ENCODE peak calls at places on chromosomes 4 and X, in eight cellular contexts. O, N, L, H, E, W, V and G are unnamed samples.

GRCh38 chrX:8189096-8189830 is 18.2 kb upstream of the VCX2 start:
- DNase-seq in O (no peak), N (no peak), L (no peak), H (no peak), E (no peak), W (no peak), V (no peak), G (no peak)

GRCh38 chr4:90979551-90979950 is 852.4 kb downstream of the CCSER1 start:
- DNase-seq in O (no peak), N (no peak), L (no peak), H (no peak), E (no peak), W (no peak), V (no peak), G (no peak)

GRCh38 chr4:94690851-94691254 is 66.9 kb upstream of the BMPR1B start:
- DNase-seq in O (no peak), N (no peak), L (no peak), H (no peak), E (no peak), W (no peak), V (no peak), G (peak)

GRCh38 chr4:62135565-62136156 is 935.5 kb downstream of the ADGRL3 start:
- DNase-seq in O (no peak), N (no peak), L (no peak), H (no peak), E (no peak), W (no peak), V (no peak), G (peak)

GRCh38 chr4:98659741-98660507 is 1.5 kb upstream of the TSPAN5 start:
- DNase-seq in O (no peak), N (no peak), L (no peak), H (no peak), E (no peak), W (no peak), V (no peak), G (no peak)

GRCh38 chr4:47494124-47494430 is 9.0 kb downstream of the ATP10D start:
- DNase-seq in O (no peak), N (no peak), L (no peak), H (no peak), E (no peak), W (no peak), V (no peak), G (no peak)

GRCh38 chr4:26484032-26484515 is 6.2 kb downstream of the CCKAR start:
- DNase-seq in O (no peak), N (no peak), L (no peak), H (peak), E (no peak), W (no peak), V (no peak), G (no peak)

GRCh38 chrX:37646254-37646653 is 39.3 kb upstream of the XK start:
- DNase-seq in O (no peak), N (no peak), L (peak), H (no peak), E (peak), W (no peak), V (no peak), G (no peak)

GRCh38 chr4:87543835-87544461 is 14.8 kb upstream of the SPARCL1 start:
- DNase-seq in O (no peak), N (no peak), L (no peak), H (peak), E (peak), W (no peak), V (no peak), G (peak)

GRCh38 chr4:149113804-149114430 is 671.7 kb upstream of the NR3C2 start:
- DNase-seq in O (no peak), N (no peak), L (no peak), H (no peak), E (no peak), W (no peak), V (no peak), G (peak)

GRCh38 chr4:128660361-128660964 is 149.0 kb upstream of the JADE1 start:
- DNase-seq in O (no peak), N (no peak), L (no peak), H (no peak), E (no peak), W (no peak), V (no peak), G (peak)